ENCODE peak calls at places on chromosomes 3 and 15, in eight cellular contexts. C is tibial artery, O is cardiac muscle cell, R is mesenchymal stem cell, E is mucosa of descending colon, K is small intestine, V is transverse colon, I is left ventricle myocardium inferior. H is an unnamed sample.
A peak's percentile ranks its signal among the peaks of the same experiment; 100 is the strongest.

GRCh38 chr15:63244976-63245645 is 32.3 kb upstream of the APH1B start:
- DNase-seq in K (no peak), C (no peak), O (no peak), R (no peak), E (no peak), V (no peak), I (no peak), H (no peak)

GRCh38 chr15:64092864-64093626 is 593 bp downstream of the CIAO2A start:
- DNase-seq in I (peak; percentile 46), V (peak; percentile 64), E (peak; percentile 66), C (peak; percentile 67), K (peak; percentile 76), R (peak; percentile 80), O (peak; percentile 61), H (peak; percentile 55)

GRCh38 chr15:98504998-98505397 is 143.3 kb upstream of the IGF1R start:
- DNase-seq in O (no peak), C (no peak), R (no peak), E (no peak), V (no peak), K (no peak), I (no peak), H (no peak)

GRCh38 chr3:132341746-132342145 is 24.5 kb downstream of the ACP3 start:
- DNase-seq in C (no peak), K (no peak), V (no peak), R (no peak), O (peak; percentile 27), E (no peak), I (no peak), H (no peak)

GRCh38 chr3:21345577-21345976 is 405.4 kb downstream of the ZNF385D start:
- DNase-seq in K (no peak), I (no peak), O (no peak), E (no peak), C (no peak), R (no peak), V (no peak), H (no peak)

GRCh38 chr15:63476229-63476632 is 28.2 kb upstream of the USP3 start:
- DNase-seq in C (no peak), V (no peak), R (peak; percentile 99), E (no peak), I (no peak), O (peak; percentile 89), K (peak; percentile 58), H (no peak)

GRCh38 chr3:179288845-179289244 is 34.0 kb upstream of the ZNF639 start:
- DNase-seq in E (no peak), R (no peak), K (no peak), V (no peak), C (no peak), O (no peak), I (no peak), H (no peak)

GRCh38 chr15:39145146-39145545 is 435.7 kb upstream of the THBS1 start:
- DNase-seq in O (no peak), C (no peak), V (no peak), K (no peak), I (no peak), E (no peak), R (no peak), H (no peak)

GRCh38 chr15:62888628-62889027 is 153.9 kb upstream of the TPM1 start:
- DNase-seq in K (no peak), O (no peak), E (no peak), I (no peak), C (no peak), R (no peak), V (no peak), H (no peak)

GRCh38 chr15:67091073-67091965 is 25.9 kb downstream of the SMAD3 start:
- DNase-seq in R (peak; percentile 98), O (peak; percentile 94), V (peak; percentile 72), C (no peak), E (peak; percentile 62), I (peak; percentile 74), K (peak; percentile 69), H (peak; percentile 89)

GRCh38 chr3:16600771-16601538 is 4.3 kb downstream of the DAZL start:
- DNase-seq in C (peak; percentile 83), K (peak; percentile 77), I (peak; percentile 79), V (peak; percentile 83), O (peak; percentile 91), E (peak; percentile 90), R (peak; percentile 73), H (peak; percentile 75)

GRCh38 chr3:107431048-107431297 is 53.7 kb downstream of the CCDC54 start:
- DNase-seq in E (peak; percentile 38), R (peak; percentile 51), C (peak; percentile 75), O (no peak), V (peak; percentile 45), I (peak; percentile 40), K (no peak), H (peak; percentile 8)

GRCh38 chr15:89127054-89127702 is 38.9 kb downstream of the ABHD2 start:
- DNase-seq in K (no peak), I (no peak), C (peak; percentile 42), R (no peak), E (no peak), V (no peak), O (no peak), H (no peak)

GRCh38 chr15:73939138-73939537 is 12.9 kb downstream of the LOXL1 start:
- DNase-seq in K (no peak), R (no peak), O (no peak), E (no peak), V (no peak), I (peak; percentile 5), C (peak; percentile 60), H (no peak)
- H3K4me1 ChIP-seq in K (no peaks in the 10 kb centered on the region), R (peaks cover 72% of the 10 kb centered on the region), O (peaks cover 59% of the 10 kb centered on the region), E (no peaks in the 10 kb centered on the region), V (no peaks in the 10 kb centered on the region), I (peaks cover 61% of the 10 kb centered on the region), C (peaks cover 90% of the 10 kb centered on the region), H (peaks cover 20% of the 10 kb centered on the region)

GRCh38 chr15:74801311-74801997 is 11.2 kb upstream of the LMAN1L start:
- DNase-seq in V (no peak), C (no peak), E (no peak), K (no peak), I (no peak), O (no peak), R (no peak), H (no peak)
- H3K4me1 ChIP-seq in V (peaks cover 12% of the 10 kb centered on the region), C (no peaks in the 10 kb centered on the region), E (peaks cover 15% of the 10 kb centered on the region), K (peaks cover 1% of the 10 kb centered on the region), I (peaks cover 37% of the 10 kb centered on the region), O (no peaks in the 10 kb centered on the region), R (peaks cover 17% of the 10 kb centered on the region), H (peaks cover 43% of the 10 kb centered on the region)

DNA sequence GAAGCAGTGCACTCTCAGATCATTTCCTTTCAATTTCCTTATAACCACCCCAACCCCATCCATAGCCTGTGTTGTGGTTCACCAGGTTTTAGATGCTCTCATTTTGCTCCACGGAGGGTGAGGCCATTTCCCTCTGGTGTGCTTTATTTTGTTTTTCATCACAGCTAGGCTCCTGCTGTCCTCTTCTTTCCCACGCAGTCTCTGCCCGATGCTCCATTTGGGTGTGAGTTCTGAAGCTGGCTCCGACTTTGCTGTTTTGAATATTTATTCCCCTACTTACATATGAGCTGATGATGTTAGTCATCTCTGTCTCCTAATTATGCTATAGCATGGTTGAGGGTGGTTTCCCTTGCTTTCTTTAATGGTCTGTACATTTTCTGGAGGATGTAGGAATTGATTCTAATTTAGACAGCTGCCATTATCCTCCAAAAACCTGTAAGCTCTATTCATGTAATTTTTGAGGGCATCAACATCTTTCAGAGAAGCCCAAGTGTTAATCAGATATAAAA is 168.1 kb upstream of the MYRIP start:
- DNase-seq in E (no peak), O (no peak), K (no peak), C (no peak), I (no peak), R (no peak), V (no peak), H (no peak)
- H3K4me1 ChIP-seq in E (no peaks in the 10 kb centered on the region), O (no peaks in the 10 kb centered on the region), K (no peaks in the 10 kb centered on the region), C (peaks cover 11% of the 10 kb centered on the region), I (no peaks in the 10 kb centered on the region), R (peaks cover 2% of the 10 kb centered on the region), V (no peaks in the 10 kb centered on the region), H (no peaks in the 10 kb centered on the region)

DNA sequence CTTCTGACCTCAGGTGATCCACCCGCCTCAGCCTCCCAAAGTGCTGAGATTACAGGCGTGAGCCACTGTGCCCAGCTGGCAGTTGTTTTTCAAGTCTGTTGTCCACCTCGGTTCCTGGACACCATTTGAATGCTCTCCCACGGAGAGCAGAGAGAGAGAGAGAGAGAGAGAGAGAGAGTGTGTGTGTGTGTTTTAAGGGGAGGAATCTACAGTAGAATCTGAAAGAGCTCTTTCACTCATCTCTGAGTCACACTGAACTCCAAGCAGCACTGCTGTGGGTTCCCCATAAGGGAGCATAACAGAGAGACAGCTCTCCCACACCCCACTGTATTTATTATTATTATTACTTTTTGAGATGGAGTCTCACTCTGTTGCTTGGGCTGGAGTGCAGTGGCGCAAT is 156.6 kb downstream of the RPLP1 start:
- DNase-seq in R (peak; percentile 40), I (no peak), C (no peak), K (no peak), O (peak; percentile 72), E (no peak), V (no peak), H (no peak)
- H3K4me1 ChIP-seq in R (no peaks in the 10 kb centered on the region), I (peaks cover 10% of the 10 kb centered on the region), C (peaks cover 58% of the 10 kb centered on the region), K (no peaks in the 10 kb centered on the region), O (peaks cover 5% of the 10 kb centered on the region), E (no peaks in the 10 kb centered on the region), V (no peaks in the 10 kb centered on the region), H (no peaks in the 10 kb centered on the region)

GRCh38 chr3:194111336-194111735 is 24.6 kb upstream of the HES1 start:
- DNase-seq in K (no peak), R (no peak), V (no peak), C (no peak), E (no peak), O (no peak), I (no peak), H (no peak)

GRCh38 chr3:194109192-194109863 is 26.6 kb upstream of the HES1 start:
- DNase-seq in V (no peak), K (no peak), R (peak; percentile 66), C (no peak), I (no peak), E (no peak), O (no peak), H (no peak)

GRCh38 chr3:194112120-194113106 is 23.5 kb upstream of the HES1 start:
- DNase-seq in O (no peak), I (no peak), K (peak; percentile 95), E (peak; percentile 83), C (no peak), R (no peak), V (peak; percentile 73), H (no peak)

GRCh38 chr3:194107126-194107525 is 28.8 kb upstream of the HES1 start:
- DNase-seq in E (no peak), I (no peak), K (no peak), O (no peak), R (no peak), C (no peak), V (no peak), H (no peak)

DNA sequence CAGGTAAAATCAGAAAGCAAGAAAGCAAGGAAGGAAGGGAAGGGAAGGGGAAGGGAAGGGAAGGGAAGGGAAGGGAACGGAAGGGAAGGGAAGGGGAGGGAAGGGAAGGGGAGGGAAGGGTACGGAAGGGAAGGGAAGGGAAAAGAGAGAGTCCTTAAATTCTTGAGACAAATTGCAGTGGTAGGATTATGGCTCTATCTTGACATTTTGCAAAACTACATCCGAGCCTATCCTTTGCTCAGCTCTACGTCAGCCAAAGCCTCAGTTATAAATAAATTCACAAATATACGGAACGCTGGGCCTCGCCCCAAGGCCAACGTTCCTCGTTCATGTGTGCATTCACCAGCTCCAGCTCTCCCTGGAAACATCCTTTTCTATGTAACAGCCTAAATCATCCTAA is 25.5 kb upstream of the HES1 start:
- DNase-seq in E (no peak), I (no peak), R (no peak), O (no peak), C (no peak), K (no peak), V (no peak), H (no peak)
- H3K4me1 ChIP-seq in E (peaks cover 13% of the 10 kb centered on the region), I (no peaks in the 10 kb centered on the region), R (peaks cover 10% of the 10 kb centered on the region), O (peaks cover 1% of the 10 kb centered on the region), C (no peaks in the 10 kb centered on the region), K (no peaks in the 10 kb centered on the region), V (peaks cover 4% of the 10 kb centered on the region), H (no peaks in the 10 kb centered on the region)